ENCODE peak calls at places on chromosome 22, in eight cellular contexts. Q is sigmoid colon, C is SK-N-MC, I is upper lobe of left lung, N is GM23338, R is spleen, O is stomach, A is GM12891. J is an unnamed sample.

GRCh38 chr22:22977479-22978200 is 90.0 kb downstream of the IGLL5 start:
- DNase-seq in I (no peak), C (no peak), N (no peak), R (no peak), A (no peak), Q (no peak), O (no peak), J (no peak)

GRCh38 chr22:40203568-40203967 is 25.8 kb downstream of the TNRC6B start:
- DNase-seq in R (no peak), N (no peak), O (no peak), I (no peak), Q (no peak), C (no peak), A (peak), J (no peak)

GRCh38 chr22:36383110-36383581 is 4.6 kb downstream of the MYH9 start:
- DNase-seq in C (no peak), Q (no peak), O (peak), N (no peak), R (peak), A (peak), I (peak), J (peak)

GRCh38 chr22:47090591-47091240 is 328.3 kb downstream of the TBC1D22A start:
- DNase-seq in I (no peak), N (peak), Q (no peak), R (no peak), A (no peak), C (peak), O (no peak), J (peak)

GRCh38 chr22:26567610-26568009 is 22.3 kb downstream of the TPST2 start:
- DNase-seq in Q (no peak), A (no peak), O (no peak), R (no peak), I (no peak), N (no peak), C (no peak), J (no peak)

GRCh38 chr22:37854946-37855345 is 5.7 kb downstream of the EIF3L start:
- DNase-seq in R (no peak), Q (no peak), C (no peak), O (peak), I (no peak), A (no peak), N (no peak), J (no peak)

GRCh38 chr22:23065069-23065451 is 5.3 kb upstream of the GNAZ start:
- DNase-seq in N (no peak), R (peak), C (no peak), A (no peak), O (peak), I (peak), Q (no peak), J (peak)

GRCh38 chr22:38314140-38314991 is 2.9 kb downstream of the CSNK1E start:
- DNase-seq in R (peak), C (no peak), A (no peak), N (peak), Q (no peak), I (no peak), O (no peak), J (no peak)

GRCh38 chr22:19991645-19992451 is 24.8 kb downstream of the ARVCF start:
- DNase-seq in C (no peak), N (no peak), Q (no peak), R (peak), A (no peak), O (no peak), I (no peak), J (no peak)

GRCh38 chr22:26404851-26405357 is 24.2 kb upstream of the ASPHD2 start:
- DNase-seq in N (no peak), A (no peak), I (no peak), O (no peak), Q (no peak), R (no peak), C (no peak), J (no peak)

GRCh38 chr22:46053563-46054090 is 76.7 kb upstream of the WNT7B start:
- DNase-seq in O (peak), I (peak), A (peak), C (no peak), N (no peak), R (peak), Q (peak), J (peak)

GRCh38 chr22:20431520-20432237 is 5.9 kb downstream of the SCARF2 start:
- DNase-seq in R (peak), N (peak), Q (peak), C (no peak), A (no peak), O (no peak), I (no peak), J (no peak)

GRCh38 chr22:19746726-19747125 is 13.9 kb upstream of the TBX1 start:
- DNase-seq in Q (no peak), I (no peak), N (no peak), O (no peak), R (no peak), C (no peak), A (no peak), J (no peak)

GRCh38 chr22:39183991-39184585 is 31.6 kb upstream of the CBX7 start:
- DNase-seq in Q (no peak), R (peak), N (peak), I (no peak), O (no peak), A (no peak), C (no peak), J (no peak)

GRCh38 chr22:23094260-23094659 is 23.9 kb downstream of the GNAZ start:
- DNase-seq in I (no peak), A (no peak), N (no peak), Q (no peak), R (no peak), C (no peak), O (no peak), J (no peak)

GRCh38 chr22:31830721-31831070 is 76.9 kb downstream of the DEPDC5 start:
- DNase-seq in Q (no peak), I (no peak), N (no peak), C (no peak), A (no peak), R (no peak), O (no peak), J (no peak)

GRCh38 chr22:40721266-40721665 is 42.0 kb downstream of the MCHR1 start:
- DNase-seq in C (no peak), R (no peak), Q (no peak), N (peak), A (no peak), O (no peak), I (no peak), J (no peak)

GRCh38 chr22:41478891-41479521 is 10.1 kb downstream of the ACO2 start:
- DNase-seq in C (no peak), O (no peak), A (no peak), Q (peak), I (peak), N (no peak), R (no peak), J (no peak)

GRCh38 chr22:20495861-20496681 is 476 bp upstream of the KLHL22 start:
- DNase-seq in I (peak), C (peak), A (peak), O (peak), N (peak), R (peak), Q (peak), J (peak)

GRCh38 chr22:32270641-32271369 is 15.7 kb upstream of the SLC5A4 start:
- DNase-seq in I (no peak), R (peak), Q (no peak), C (no peak), O (no peak), A (no peak), N (no peak), J (no peak)

GRCh38 chr22:48379371-48379770 is 1448.3 kb downstream of the BRD1 start:
- DNase-seq in Q (peak), O (peak), N (no peak), A (no peak), R (no peak), I (no peak), C (no peak), J (peak)

GRCh38 chr22:25841775-25842174 is 99.8 kb downstream of the MYO18B start:
- DNase-seq in R (no peak), Q (no peak), C (no peak), N (no peak), I (no peak), A (no peak), O (no peak), J (no peak)

GRCh38 chr22:17783317-17783716 is 9.0 kb upstream of the BID start:
- DNase-seq in Q (no peak), R (no peak), A (no peak), N (no peak), I (no peak), C (no peak), O (no peak), J (no peak)

GRCh38 chr22:19578180-19579004 is 54.2 kb upstream of the CLDN5 start:
- DNase-seq in I (no peak), N (no peak), C (no peak), O (no peak), R (no peak), A (no peak), Q (no peak), J (no peak)

GRCh38 chr22:43740587-43741270 is 71.4 kb downstream of the EFCAB6 start:
- DNase-seq in O (no peak), R (no peak), C (no peak), A (no peak), N (no peak), I (no peak), Q (no peak), J (no peak)

GRCh38 chr22:32720924-32721323 is 80.6 kb upstream of the TIMP3 start:
- DNase-seq in N (no peak), C (peak), R (no peak), I (no peak), O (no peak), Q (no peak), A (no peak), J (no peak)

DNA sequence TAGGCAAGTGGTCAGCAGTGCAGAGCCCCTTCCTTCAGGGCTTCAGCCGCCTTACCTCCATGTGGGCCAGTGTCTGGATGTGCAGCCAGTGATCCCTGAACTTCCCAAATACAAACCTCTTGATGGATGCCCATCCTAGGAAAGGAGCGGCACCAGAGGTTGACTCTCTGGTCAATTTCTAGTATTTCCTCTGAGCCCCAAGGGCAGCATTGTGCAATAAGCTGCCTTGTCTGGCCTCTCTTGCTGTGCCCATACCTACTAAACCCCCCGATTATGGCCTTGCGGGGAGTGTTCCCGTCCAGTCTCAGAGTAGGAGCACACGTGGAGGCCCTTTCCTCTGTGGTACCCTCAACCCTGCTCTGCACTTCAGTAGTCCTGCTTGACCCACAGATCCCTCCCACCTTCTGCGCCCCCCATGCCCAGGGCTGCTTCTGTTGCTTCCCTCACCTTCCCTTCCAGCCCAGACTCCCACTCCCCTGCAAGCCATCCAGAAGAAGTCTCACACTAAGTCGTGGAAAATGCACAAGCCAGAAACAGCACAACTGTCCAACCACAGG is 39.7 kb upstream of the HORMAD2 start:
- DNase-seq in A (no peak), N (no peak), C (no peak), I (no peak), O (no peak), R (no peak), Q (peak), J (no peak)
- TF ChIP-seq POLR2AphosphoS5 in A (no peak), N (no peak), C (no peak), I (no peak), O (no peak), R (peak), Q (no peak), J (no peak)

DNA sequence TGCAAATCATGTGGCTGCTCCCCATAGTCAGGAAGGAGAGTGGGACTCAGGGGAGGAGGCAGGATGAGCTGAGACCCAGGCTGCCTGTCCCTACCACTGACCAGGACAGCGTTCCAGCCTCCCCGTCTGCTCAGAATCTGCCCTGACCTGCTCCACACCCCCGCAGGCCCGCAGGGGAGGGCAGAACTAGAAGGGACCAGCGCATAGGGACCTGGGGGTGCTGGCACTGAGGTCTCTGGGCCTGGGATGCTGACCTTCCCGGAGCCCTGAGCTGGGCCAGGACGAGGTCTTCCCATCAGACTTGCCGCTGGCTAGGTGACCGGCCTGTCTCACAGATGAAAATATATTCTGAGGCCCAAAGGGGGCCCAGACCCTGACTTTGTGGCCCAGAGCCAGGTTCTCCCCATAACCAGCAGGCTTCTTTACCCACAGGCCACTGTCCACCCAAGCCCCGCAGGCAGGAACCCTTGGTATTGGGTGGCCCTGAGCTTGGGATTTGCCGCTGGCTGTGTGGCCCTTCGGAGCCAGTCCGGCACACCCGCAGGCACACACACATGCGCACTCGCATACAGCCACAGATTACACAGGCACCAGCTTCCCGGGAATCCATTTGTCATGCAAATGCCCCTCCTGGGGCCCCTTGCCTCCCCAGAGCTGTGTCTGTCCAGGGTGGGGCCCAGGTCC is 13.8 kb upstream of the PIM3 start:
- DNase-seq in R (no peak), C (no peak), O (peak), N (no peak), A (no peak), I (no peak), Q (no peak), J (no peak)
- TF ChIP-seq POLR2AphosphoS5 in R (no peak), C (no peak), O (no peak), N (no peak), A (no peak), I (no peak), Q (no peak), J (no peak)

GRCh38 chr22:44964722-44965078 is 45.1 kb downstream of the PHF21B start:
- DNase-seq in O (no peak), C (no peak), Q (no peak), N (no peak), I (no peak), R (no peak), A (no peak), J (no peak)
- TF ChIP-seq POLR2AphosphoS5 in O (no peak), C (no peak), Q (no peak), N (no peak), I (no peak), R (no peak), A (no peak), J (no peak)

DNA sequence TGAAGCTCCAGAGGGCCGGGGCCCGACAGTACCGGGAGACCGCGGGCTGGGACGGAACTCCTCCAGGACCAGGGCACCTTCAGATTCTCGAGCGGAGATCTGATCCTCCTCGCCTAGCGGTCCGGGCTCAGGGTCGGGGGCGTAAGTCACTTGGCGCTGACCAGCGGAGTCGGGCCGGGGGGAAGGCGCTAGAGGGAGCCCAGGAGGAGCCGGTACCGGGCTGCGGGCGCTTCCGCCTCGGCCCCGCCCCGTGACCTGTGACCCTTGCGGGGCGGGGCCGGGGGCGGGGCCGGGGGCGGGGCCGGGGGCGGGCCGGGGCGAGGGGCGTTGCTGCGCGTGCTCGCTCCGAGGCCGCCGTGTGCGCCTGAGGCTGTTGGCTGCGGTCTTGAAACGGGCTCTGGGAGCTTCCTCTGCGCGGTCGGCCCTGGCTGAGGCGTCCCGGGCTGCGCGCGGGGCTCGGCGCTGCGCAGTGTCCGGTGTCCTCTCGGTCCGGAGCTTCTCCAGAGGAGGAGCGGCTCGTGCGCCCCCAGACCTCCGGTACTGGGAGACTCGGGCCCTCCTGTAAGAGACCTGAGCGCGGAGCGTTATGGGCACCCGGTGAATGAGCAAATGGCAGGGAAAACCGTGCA is at the start of gene ARSA:
- DNase-seq in A (peak), C (no peak), I (peak), R (peak), O (peak), N (peak), Q (peak), J (peak)
- TF ChIP-seq POLR2AphosphoS5 in A (no peak), C (peak), I (peak), R (peak), O (no peak), N (peak), Q (peak), J (no peak)

J was measured in breast epithelium.